ENCODE peak calls at places on chromosomes 12 and 14, in ten cellular contexts. U is GM12878, O is spleen, W is heart left ventricle, L is testis, Q is uterus, G is HepG2, S is endothelial cell of umbilical vein, I is ovary, X is HCT116. C is an unnamed sample.

GRCh38 chr12:79782197-79782890 is 91.6 kb upstream of the PAWR start:
- DNase-seq in G (no peak), L (no peak), O (no peak), I (no peak), Q (no peak), W (no peak), X (no peak), U (no peak), S (peak), C (no peak)

GRCh38 chr14:42149609-42150261 is 543.1 kb downstream of the LRFN5 start:
- DNase-seq in W (no peak), G (no peak), S (no peak), I (no peak), L (no peak), U (no peak), O (no peak), X (no peak), Q (no peak), C (no peak)

GRCh38 chr14:22976620-22977433 is 5.5 kb downstream of the AJUBA start:
- DNase-seq in G (peak), Q (no peak), W (no peak), U (no peak), X (no peak), L (no peak), S (peak), I (no peak), O (no peak), C (peak)

GRCh38 chr12:29164477-29165163 is 15.5 kb downstream of the FAR2 start:
- DNase-seq in Q (no peak), G (no peak), L (no peak), S (peak), W (no peak), U (peak), X (no peak), I (no peak), O (no peak), C (no peak)

GRCh38 chr12:46390304-46390703 is 17.7 kb upstream of the SLC38A2 start:
- DNase-seq in I (no peak), U (no peak), W (no peak), O (no peak), X (no peak), S (no peak), G (peak), L (no peak), Q (no peak), C (no peak)

GRCh38 chr14:36655963-36656768 is 5.5 kb upstream of the PAX9 start:
- DNase-seq in I (no peak), X (peak), O (no peak), U (no peak), Q (no peak), G (peak), W (no peak), L (peak), S (no peak), C (peak)

GRCh38 chr12:96249196-96250118 is 55.3 kb downstream of the ELK3 start:
- DNase-seq in X (no peak), U (no peak), S (no peak), Q (peak), O (peak), G (no peak), I (no peak), L (no peak), W (peak), C (no peak)

GRCh38 chr14:97977711-97978261 is 1180.6 kb downstream of the VRK1 start:
- DNase-seq in G (no peak), I (peak), O (peak), W (peak), S (no peak), Q (peak), X (no peak), L (peak), U (no peak), C (peak)

GRCh38 chr14:39267592-39268112 is 33.9 kb downstream of the MIA2 start:
- DNase-seq in W (no peak), O (no peak), G (peak), Q (no peak), L (no peak), X (peak), I (no peak), U (no peak), S (no peak), C (no peak)

GRCh38 chr14:59998575-59998974 is 78.6 kb downstream of the LRRC9 start:
- DNase-seq in X (no peak), W (no peak), O (no peak), G (no peak), S (no peak), I (no peak), U (no peak), Q (no peak), L (no peak), C (no peak)
- H3K4me3 ChIP-seq in X (no peak), W (no peak), O (no peak), G (no peak), S (no peak), I (no peak), U (no peak), Q (no peak), L (no peak), C (no peak)

DNA sequence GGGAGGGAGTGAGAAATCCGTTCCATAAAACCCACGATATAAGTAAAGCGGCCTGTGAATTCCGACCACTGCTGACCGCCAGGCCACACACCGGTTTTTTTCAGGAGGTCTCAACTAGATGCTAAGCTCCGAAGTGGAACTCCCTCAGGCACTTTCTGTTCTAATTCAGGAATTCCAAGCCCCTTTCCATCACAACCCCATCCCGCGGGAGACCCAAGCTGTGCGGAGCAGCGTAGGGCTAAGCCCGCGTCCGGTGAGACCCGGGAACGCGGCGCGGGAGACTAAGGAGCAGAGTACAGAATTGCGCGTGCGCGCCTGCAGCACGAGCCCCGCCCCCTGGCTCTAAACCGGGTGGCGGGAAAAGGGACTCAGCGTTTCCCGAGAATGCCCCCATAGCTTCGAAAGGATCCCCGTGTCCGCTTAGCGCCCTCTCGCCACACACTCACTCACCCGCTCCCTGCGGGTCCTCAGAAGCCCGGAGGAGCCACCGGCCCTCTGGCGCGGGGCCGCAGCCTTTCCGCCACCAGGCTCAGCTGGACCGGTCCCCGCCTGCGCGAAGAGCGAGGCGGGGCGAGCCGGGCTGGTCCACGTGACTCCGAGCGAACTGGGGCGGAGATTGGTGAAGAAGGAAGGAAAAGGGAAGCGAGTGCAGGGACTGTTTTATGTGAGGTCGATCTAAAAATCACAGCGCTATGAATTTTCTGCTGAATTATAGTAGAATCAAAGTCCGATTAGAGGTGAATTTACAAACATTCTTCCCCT is at the start of gene TIMELESS:
- DNase-seq in W (peak), I (peak), X (peak), Q (peak), U (peak), S (peak), O (peak), L (peak), G (peak), C (peak)
- TF ChIP-seq POLR2A in W (no peak), I (peak), X (peak), Q (peak), U (peak), S (peak), O (peak), L (no peak), G (peak), C (peak)

GRCh38 chr12:69007166-69007857 is 74.3 kb upstream of the CPM start:
- DNase-seq in U (no peak), O (no peak), I (peak), S (no peak), W (no peak), G (no peak), Q (no peak), L (peak), X (no peak), C (no peak)
- H3K4me3 ChIP-seq in U (no peak), O (no peak), I (no peak), S (no peak), W (no peak), G (no peak), Q (no peak), L (no peak), X (no peak), C (no peak)

DNA sequence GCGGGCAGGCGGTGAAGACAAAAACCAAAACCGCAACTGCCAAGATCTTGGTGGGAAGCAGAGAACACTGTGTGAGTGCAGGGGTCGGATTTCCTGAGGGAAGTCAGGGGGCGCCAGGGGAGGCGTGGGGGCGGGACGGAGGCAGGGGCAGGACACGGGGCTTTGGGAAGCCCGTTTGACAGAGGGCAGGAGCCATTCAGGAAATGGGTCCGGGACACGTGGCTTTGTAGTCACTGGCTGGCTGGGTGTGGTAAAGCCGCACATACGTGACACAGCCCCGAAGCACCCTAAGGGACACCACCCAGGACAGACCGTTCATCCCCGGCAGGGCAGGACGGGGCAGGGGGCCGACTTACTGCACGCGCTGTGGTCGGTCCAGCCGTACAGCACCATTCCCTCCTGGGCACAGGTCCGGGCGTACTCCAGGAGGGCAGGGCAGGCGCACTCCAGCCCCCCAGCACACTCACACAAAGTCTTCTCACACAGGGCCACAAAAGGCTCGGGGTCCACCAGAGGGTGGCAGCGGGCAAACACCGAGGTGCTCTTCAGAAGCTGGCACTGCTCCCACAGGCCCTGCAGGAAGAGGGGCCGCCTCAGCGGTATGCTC is 49.4 kb downstream of the VWF start:
- DNase-seq in O (peak), L (no peak), Q (no peak), G (no peak), W (peak), S (peak), I (no peak), X (no peak), U (no peak), C (no peak)
- TF ChIP-seq POLR2A in O (no peak), L (no peak), Q (no peak), G (no peak), W (no peak), S (peak), I (no peak), X (no peak), U (no peak), C (peak)

DNA sequence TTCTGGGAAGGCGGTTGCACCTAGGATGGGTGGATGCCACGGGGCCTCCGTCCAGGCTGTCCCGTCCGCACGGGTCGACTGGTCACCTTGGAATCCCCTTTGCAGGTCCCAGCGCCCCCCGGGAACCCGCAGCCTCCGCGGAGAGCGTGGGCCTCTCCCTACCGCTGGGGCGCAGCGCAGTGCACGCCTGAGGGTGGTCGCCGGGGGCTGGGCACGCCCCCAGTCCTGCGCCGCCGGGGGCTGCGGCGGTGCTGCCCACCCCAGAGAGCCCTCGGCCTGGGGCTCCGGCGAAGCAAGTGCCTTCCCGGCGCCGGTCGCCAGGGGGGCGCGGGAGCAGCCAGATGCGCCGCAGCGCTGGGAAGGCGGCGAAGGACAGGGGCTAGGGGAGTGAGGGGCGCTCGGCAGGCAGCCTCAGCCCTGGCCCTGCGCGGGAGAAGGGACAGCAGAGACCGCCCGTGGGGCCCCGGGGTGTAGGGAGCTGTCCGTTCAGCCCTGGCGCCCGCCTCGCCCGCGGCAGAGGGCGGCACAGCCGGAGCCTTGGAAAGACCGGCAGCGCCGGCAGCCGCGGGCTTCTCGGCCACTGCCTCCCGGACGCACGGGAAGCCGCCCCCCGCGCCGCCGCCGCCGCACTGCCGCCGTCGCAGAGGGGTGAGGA is 527 bp downstream of the ZDHHC22 start:
- DNase-seq in I (no peak), Q (no peak), G (no peak), W (no peak), O (peak), S (peak), X (no peak), U (no peak), L (no peak), C (no peak)
- H3K4me3 ChIP-seq in I (peak), Q (no peak), G (peak), W (peak), O (peak), S (no peak), X (peak), U (no peak), L (peak), C (peak)

DNA sequence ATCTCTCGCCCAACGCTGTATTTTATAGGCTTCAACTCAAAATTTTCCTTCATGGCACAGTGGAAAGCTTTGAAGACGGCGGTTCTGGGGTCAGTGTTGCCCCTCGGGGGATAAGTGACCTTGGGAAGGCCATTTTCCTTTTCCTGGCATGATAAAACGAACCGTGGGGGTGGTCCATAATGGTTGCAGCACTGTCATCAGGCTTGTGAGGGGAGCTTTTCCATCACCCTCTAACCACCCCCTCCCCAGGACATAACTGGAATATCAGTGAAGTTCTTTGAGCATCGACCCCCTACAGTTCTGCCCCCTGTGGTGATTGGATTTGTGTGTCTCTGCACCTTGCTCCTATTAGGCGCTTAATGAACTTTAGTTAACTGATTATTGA is 16.0 kb downstream of the FOS start:
- DNase-seq in L (no peak), U (no peak), S (no peak), W (no peak), Q (no peak), G (no peak), X (no peak), I (no peak), O (no peak), C (no peak)
- TF ChIP-seq POLR2A in L (no peak), U (no peak), S (no peak), W (no peak), Q (no peak), G (no peak), X (no peak), I (no peak), O (peak), C (no peak)

DNA sequence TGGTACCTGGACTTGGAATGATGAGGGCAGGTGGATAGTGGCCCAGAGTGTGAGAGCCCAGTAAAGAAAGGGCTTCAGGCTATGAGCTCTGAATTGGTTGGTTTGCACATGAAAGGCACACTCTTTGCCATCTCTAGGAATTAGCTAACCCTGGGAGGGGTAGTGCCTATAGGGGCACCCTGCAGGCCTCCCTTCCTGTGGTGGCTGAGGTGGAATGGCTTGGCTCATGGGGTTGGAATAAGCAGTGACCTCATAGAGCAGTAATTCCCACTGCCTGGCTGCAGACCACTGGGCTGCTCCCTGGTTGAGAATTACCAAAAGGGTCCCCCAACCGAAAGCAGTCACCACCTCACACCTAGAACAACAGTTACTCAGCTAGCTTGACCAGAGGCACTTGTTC is 42.7 kb downstream of the ASCL4 start:
- DNase-seq in O (no peak), U (no peak), I (no peak), G (no peak), Q (no peak), W (no peak), X (no peak), S (no peak), L (no peak), C (no peak)
- H3K4me3 ChIP-seq in O (no peak), U (no peak), I (no peak), G (no peak), Q (no peak), W (no peak), X (no peak), S (no peak), L (no peak), C (no peak)

GRCh38 chr12:26275313-26276257 is 80.2 kb downstream of the SSPN start:
- DNase-seq in L (no peak), S (no peak), X (no peak), Q (no peak), G (peak), U (no peak), W (no peak), O (no peak), I (no peak), C (no peak)

GRCh38 chr12:26273811-26274210 is 78.4 kb downstream of the SSPN start:
- DNase-seq in U (no peak), Q (no peak), I (no peak), G (no peak), W (no peak), S (no peak), X (no peak), O (no peak), L (peak), C (no peak)

GRCh38 chr12:26271889-26272492 is 76.6 kb downstream of the SSPN start:
- DNase-seq in X (no peak), U (peak), L (peak), I (peak), S (peak), W (peak), G (no peak), O (peak), Q (peak), C (peak)

GRCh38 chr12:26276709-26277108 is 81.3 kb downstream of the SSPN start:
- DNase-seq in L (no peak), S (no peak), O (no peak), G (no peak), U (no peak), Q (no peak), I (no peak), X (no peak), W (no peak), C (no peak)

GRCh38 chr12:26274441-26275312 is 79.3 kb downstream of the SSPN start:
- DNase-seq in I (peak), S (peak), U (peak), O (peak), X (peak), G (peak), L (peak), Q (peak), W (peak), C (peak)
- TF ChIP-seq POLR2A in I (peak), S (peak), U (peak), O (no peak), X (no peak), G (no peak), L (no peak), Q (peak), W (no peak), C (peak)

DNA sequence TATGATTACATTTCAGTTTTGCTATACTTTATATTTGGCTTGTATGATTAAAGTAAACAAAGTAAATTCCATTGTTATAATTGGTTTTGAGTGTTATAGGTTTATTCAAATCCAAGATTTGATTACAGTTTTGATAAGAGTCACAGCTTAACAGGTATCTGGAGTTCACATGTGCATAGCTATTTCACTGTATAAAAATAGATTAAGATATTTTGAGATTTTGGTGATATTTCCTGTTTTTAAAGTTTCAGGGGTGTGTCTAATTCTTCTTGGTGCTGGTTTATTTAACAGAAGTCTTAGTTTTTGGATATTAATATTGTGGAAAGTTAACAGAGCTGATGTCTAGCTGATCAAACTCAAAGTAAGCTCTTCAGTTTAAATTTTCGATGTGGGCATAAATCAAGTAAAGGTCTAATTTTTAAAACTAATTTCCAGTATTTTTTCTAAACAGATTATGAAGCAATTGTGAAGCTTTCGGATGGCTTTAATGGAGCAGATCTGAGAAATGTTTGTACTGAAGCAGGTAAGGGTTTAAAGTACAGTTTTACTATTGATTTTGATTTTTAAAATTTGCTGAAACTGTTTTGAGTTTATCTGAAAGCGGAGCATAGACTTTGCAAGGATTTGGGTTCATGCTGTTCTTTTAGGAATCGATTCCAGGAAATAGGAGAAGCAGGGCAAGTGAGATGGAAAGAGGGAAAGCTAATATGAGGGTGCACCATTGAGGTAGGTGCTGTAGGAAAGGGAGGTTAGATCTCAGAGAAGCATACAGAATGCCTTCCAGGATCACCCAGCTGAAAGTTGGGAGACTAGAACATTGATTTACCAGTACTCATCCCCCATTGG is 6.2 kb upstream of the STYX start:
- DNase-seq in S (no peak), I (no peak), G (no peak), Q (no peak), O (no peak), L (no peak), U (no peak), W (no peak), X (no peak), C (no peak)
- H3K4me3 ChIP-seq in S (no peak), I (no peak), G (no peak), Q (no peak), O (no peak), L (no peak), U (no peak), W (no peak), X (no peak), C (no peak)